ENCODE peak calls at places on chromosomes 11 and 22, in five cellular contexts. One of them, this sample, is unnamed.

GRCh38 chr22:37996079-37996478 is 11.7 kb upstream of the SOX10 start:
- DNase-seq in NCI-H1436: peak; percentile 44
- DNase-seq in IMR-90: no peak
- DNase-seq in AML-193: no peak
- DNase-seq in ovary: no peak
- DNase-seq in this sample: no peak

GRCh38 chr11:48087974-48088681 is 107.8 kb downstream of the PTPRJ start:
- DNase-seq in NCI-H1436: no peak
- DNase-seq in IMR-90: no peak
- DNase-seq in AML-193: no peak
- DNase-seq in ovary: peak; percentile 43
- DNase-seq in this sample: peak; percentile 57

GRCh38 chr11:1918436-1919315 is 827 bp upstream of the TNNT3 start:
- DNase-seq in NCI-H1436: no peak
- DNase-seq in IMR-90: no peak
- DNase-seq in AML-193: no peak
- DNase-seq in ovary: peak; percentile 29
- DNase-seq in this sample: no peak

GRCh38 chr22:28128827-28129226 is 209.8 kb upstream of the PITPNB start:
- DNase-seq in NCI-H1436: no peak
- DNase-seq in IMR-90: no peak
- DNase-seq in AML-193: no peak
- DNase-seq in ovary: no peak
- DNase-seq in this sample: no peak

GRCh38 chr11:47179655-47179991 is 2.9 kb upstream of the ARFGAP2 start:
- DNase-seq in NCI-H1436: peak; percentile 36
- DNase-seq in IMR-90: peak; percentile 35
- DNase-seq in AML-193: peak; percentile 41
- DNase-seq in ovary: no peak
- DNase-seq in this sample: peak; percentile 42

GRCh38 chr11:117231637-117232021 is 244 bp downstream of the PCSK7 start:
- DNase-seq in NCI-H1436: no peak
- DNase-seq in IMR-90: no peak
- DNase-seq in AML-193: no peak
- DNase-seq in ovary: no peak
- DNase-seq in this sample: no peak

GRCh38 chr22:17972385-17973181 is 51.8 kb downstream of the MICAL3 start:
- DNase-seq in NCI-H1436: no peak
- DNase-seq in IMR-90: peak; percentile 85
- DNase-seq in AML-193: no peak
- DNase-seq in ovary: peak; percentile 60
- DNase-seq in this sample: peak; percentile 56

GRCh38 chr11:130932086-130932712 is 15.9 kb upstream of the SNX19 start:
- DNase-seq in NCI-H1436: no peak
- DNase-seq in IMR-90: no peak
- DNase-seq in AML-193: no peak
- DNase-seq in ovary: no peak
- DNase-seq in this sample: no peak